ENCODE peak calls at places on chromosomes 6 and 20, in five cellular contexts. Y, E, Q, C and G are unnamed samples.

GRCh38 chr6:44062771-44063560 is 64.3 kb downstream of the MRPL14 start:
- DNase-seq in Y (no peak), Q (no peak), E (no peak), C (no peak), G (no peak)

GRCh38 chr20:24665741-24666191 is 196.3 kb downstream of the SYNDIG1 start:
- DNase-seq in Y (no peak), E (no peak), C (no peak), Q (no peak), G (no peak)

GRCh38 chr6:39044181-39044580 is 4.4 kb upstream of the GLP1R start:
- DNase-seq in Y (no peak), C (no peak), Q (peak; percentile 7), E (no peak), G (no peak)

GRCh38 chr6:80550748-80551147 is 444.3 kb downstream of the BCKDHB start:
- DNase-seq in Q (no peak), C (no peak), Y (no peak), E (no peak), G (no peak)

GRCh38 chr20:38452880-38453624 is 17.9 kb upstream of the SNHG17 start:
- DNase-seq in E (peak; percentile 75), C (no peak), Y (no peak), Q (peak; percentile 78), G (no peak)

GRCh38 chr6:30787954-30788353 is 43.6 kb upstream of the IER3 start:
- DNase-seq in Q (peak; percentile 43), C (no peak), E (no peak), Y (no peak), G (peak; percentile 36)

GRCh38 chr20:24672886-24673677 is 203.7 kb downstream of the SYNDIG1 start:
- DNase-seq in Y (no peak), Q (peak; percentile 97), C (no peak), E (peak; percentile 98), G (no peak)

GRCh38 chr6:109428889-109429477 is 11.4 kb downstream of the PPIL6 start:
- DNase-seq in C (no peak), E (peak; percentile 22), Y (no peak), Q (peak; percentile 32), G (no peak)

GRCh38 chr6:40906759-40907158 is 132.3 kb downstream of the UNC5CL start:
- DNase-seq in Y (no peak), C (no peak), Q (peak; percentile 90), E (peak; percentile 28), G (no peak)

GRCh38 chr20:6034134-6034969 is 19.5 kb downstream of the LRRN4 start:
- DNase-seq in E (peak; percentile 60), Q (no peak), Y (no peak), C (no peak), G (no peak)

GRCh38 chr6:170208171-170208601 is 82.7 kb downstream of the DLL1 start:
- DNase-seq in E (no peak), C (no peak), Q (no peak), Y (no peak), G (no peak)
- H3K9me3 ChIP-seq in E (peaks cover 4% of the 10 kb centered on the region), C (no peaks in the 10 kb centered on the region), Q (no peaks in the 10 kb centered on the region), Y (no peaks in the 10 kb centered on the region), G (no peaks in the 10 kb centered on the region)

DNA sequence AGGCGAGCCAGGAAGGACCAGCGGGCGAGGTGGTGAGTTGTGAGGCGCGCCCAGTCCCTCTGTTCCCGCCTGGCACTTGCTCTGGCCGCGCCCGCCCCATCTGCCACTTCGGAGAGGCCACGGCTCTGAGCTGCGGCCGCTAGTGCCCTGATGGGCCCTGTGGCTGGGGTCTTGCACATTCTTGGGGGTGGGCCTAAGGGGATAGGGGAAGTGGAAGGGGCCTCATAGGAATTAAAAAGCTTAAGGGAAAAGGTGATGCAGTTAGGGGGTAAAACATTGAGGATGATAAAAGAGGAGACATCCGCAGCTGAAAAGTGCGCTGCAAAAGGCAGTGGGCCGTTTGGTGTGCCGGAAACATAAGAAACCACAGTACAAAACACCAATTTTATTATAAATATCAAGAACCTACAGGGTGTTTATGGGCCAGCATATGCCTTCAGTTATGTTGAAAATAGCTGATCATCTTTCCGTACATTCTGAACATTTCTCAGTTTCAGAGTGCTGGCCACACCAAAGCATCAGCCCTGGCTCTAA is 1.1 kb upstream of the PSMB8 start:
- DNase-seq in Q (no peak), C (no peak), E (no peak), Y (no peak), G (no peak)
- H3K4me3 ChIP-seq in Q (peak overlapping the region; percentile 96), C (peak overlapping the region; percentile 12), E (peak overlapping the region; percentile 93), Y (peak overlapping the region; percentile 72), G (peak overlapping the region; percentile 67)

GRCh38 chr20:16701296-16701695 is 28.5 kb upstream of the SNRPB2 start:
- DNase-seq in C (peak; percentile 45), Q (peak; percentile 58), Y (no peak), E (no peak), G (no peak)
- TF ChIP-seq CTCF in C (peak; percentile 35), Q (peak; percentile 65), Y (no peak), E (no peak), G (no peak)

GRCh38 chr6:340181-340955 is 48.1 kb downstream of the DUSP22 start:
- DNase-seq in Y (no peak), C (no peak), E (no peak), Q (no peak), G (no peak)
- H3K9me3 ChIP-seq in Y (no peaks in the 10 kb centered on the region), C (no peaks in the 10 kb centered on the region), E (no peaks in the 10 kb centered on the region), Q (no peaks in the 10 kb centered on the region), G (no peaks in the 10 kb centered on the region)

GRCh38 chr6:47306887-47307286 is 2.8 kb downstream of the TNFRSF21 start:
- DNase-seq in E (no peak), Q (peak; percentile 39), C (no peak), Y (no peak), G (no peak)

GRCh38 chr6:47309326-47310130 is at the start of gene TNFRSF21:
- DNase-seq in C (peak; percentile 95), Y (peak; percentile 83), E (peak; percentile 79), Q (peak; percentile 95), G (peak; percentile 75)

GRCh38 chr6:47308674-47309325 is 905 bp downstream of the TNFRSF21 start:
- DNase-seq in E (peak; percentile 37), Q (peak; percentile 23), C (peak; percentile 48), Y (peak; percentile 16), G (no peak)

GRCh38 chr6:47308223-47308567 is 1.5 kb downstream of the TNFRSF21 start:
- DNase-seq in E (no peak), C (no peak), Y (no peak), Q (no peak), G (no peak)

DNA sequence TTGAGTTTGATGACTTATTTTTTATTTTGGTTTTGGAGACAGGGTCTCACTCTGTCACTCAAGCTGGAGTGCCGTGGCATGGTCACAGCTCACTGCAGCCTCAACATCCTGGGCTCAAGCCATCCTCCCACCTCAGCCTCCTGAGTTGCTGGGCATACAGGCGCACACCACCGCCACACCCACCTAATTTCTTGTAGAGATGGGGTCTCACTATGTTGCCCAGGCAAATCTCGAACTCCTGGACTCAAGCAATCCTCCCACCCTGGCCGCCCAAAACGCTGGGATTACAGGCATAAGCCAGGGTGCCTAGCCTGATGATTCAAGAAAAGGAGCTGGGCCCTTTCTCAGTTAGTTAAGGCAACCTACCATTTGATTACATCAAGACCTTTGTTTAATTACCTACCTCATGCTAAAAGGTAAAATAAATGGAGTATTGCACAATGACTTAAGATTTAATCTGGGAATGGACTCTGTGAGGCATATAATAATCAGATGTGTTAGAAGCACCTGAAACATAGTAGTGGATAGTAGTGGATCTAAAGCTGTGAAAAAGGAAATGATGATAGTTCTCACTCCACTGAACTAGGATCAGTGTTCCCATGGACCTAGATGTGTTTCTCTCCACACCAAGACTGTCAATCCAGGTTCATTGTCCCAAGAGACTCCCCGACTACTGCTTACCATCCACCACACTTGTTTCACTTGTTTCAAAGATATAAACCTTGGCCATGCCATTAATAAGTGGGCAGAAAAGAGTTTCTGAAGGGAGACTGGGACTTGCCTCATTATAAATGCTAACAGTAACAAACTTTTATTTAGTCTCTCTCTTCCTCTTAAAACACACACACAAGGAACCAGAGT is 2.1 kb downstream of the TNFRSF21 start:
- DNase-seq in E (no peak), C (no peak), Y (no peak), Q (no peak), G (no peak)
- H3K4me3 ChIP-seq in E (peak overlapping the region; percentile 78), C (peak overlapping the region; percentile 91), Y (no peak overlapping the region), Q (peak overlapping the region; percentile 95), G (peak overlapping the region; percentile 66)

GRCh38 chr6:146975093-146975492 is 229.1 kb upstream of the STXBP5 start:
- DNase-seq in E (no peak), Q (no peak), Y (no peak), C (no peak), G (no peak)
- TF ChIP-seq CTCF in E (no peak), Q (no peak), Y (no peak), C (no peak), G (no peak)